ENCODE peak calls at places on chromosomes 2 and 18, in five cellular contexts. N, Z, H, C and I are unnamed samples.

GRCh38 chr2:127348421-127349000 is 39.3 kb downstream of the MAP3K2 start:
- DNase-seq in N (no peak), Z (peak; percentile 22), H (no peak), C (peak; percentile 48), I (no peak)

GRCh38 chr2:129796216-129796615 is 183.2 kb upstream of the RAB6C start:
- DNase-seq in N (no peak), Z (no peak), H (no peak), C (no peak), I (no peak)

GRCh38 chr18:40531061-40531460 is 1424.0 kb upstream of the PIK3C3 start:
- DNase-seq in N (no peak), Z (no peak), H (no peak), C (peak; percentile 49), I (no peak)

GRCh38 chr2:105536175-105536574 is 137.3 kb upstream of the FHL2 start:
- DNase-seq in N (no peak), Z (no peak), H (no peak), C (no peak), I (no peak)

GRCh38 chr2:177474904-177475474 is 82.4 kb downstream of the AGPS start:
- DNase-seq in N (no peak), Z (no peak), H (peak; percentile 65), C (no peak), I (no peak)

GRCh38 chr2:34307636-34308035 is 708.5 kb upstream of the FAM98A start:
- DNase-seq in N (no peak), Z (no peak), H (no peak), C (no peak), I (no peak)

GRCh38 chr2:227939271-227940027 is 68.0 kb downstream of the DAW1 start:
- DNase-seq in N (no peak), Z (peak; percentile 21), H (no peak), C (peak; percentile 95), I (no peak)

GRCh38 chr2:25063876-25064660 is 22.2 kb downstream of the EFR3B start:
- DNase-seq in N (no peak), Z (no peak), H (no peak), C (no peak), I (no peak)

GRCh38 chr18:23194150-23194968 is 59.1 kb downstream of the CABLES1 start:
- DNase-seq in N (no peak), Z (no peak), H (no peak), C (peak; percentile 51), I (no peak)

GRCh38 chr2:64620661-64621060 is 33.1 kb downstream of the SERTAD2 start:
- DNase-seq in N (no peak), Z (no peak), H (no peak), C (no peak), I (no peak)

GRCh38 chr2:78775291-78775690 is 250.2 kb upstream of the REG3G start:
- DNase-seq in N (no peak), Z (no peak), H (no peak), C (no peak), I (no peak)

GRCh38 chr2:239725551-239725890 is 299.6 kb downstream of the NDUFA10 start:
- DNase-seq in N (no peak), Z (no peak), H (no peak), C (no peak), I (peak; percentile 52)

GRCh38 chr2:156430978-156431358 is 5.2 kb upstream of the GPD2 start:
- DNase-seq in N (no peak), Z (no peak), H (no peak), C (peak; percentile 43), I (no peak)

GRCh38 chr18:44182363-44182762 is 498.3 kb upstream of the SETBP1 start:
- DNase-seq in N (no peak), Z (no peak), H (no peak), C (no peak), I (no peak)

GRCh38 chr18:58671122-58671940 is at the start of gene MALT1:
- DNase-seq in N (peak; percentile 98), Z (peak; percentile 90), H (peak; percentile 52), C (peak; percentile 96), I (peak; percentile 97)

GRCh38 chr18:2900742-2901404 is 54.1 kb downstream of the EMILIN2 start:
- DNase-seq in N (no peak), Z (no peak), H (no peak), C (no peak), I (no peak)

GRCh38 chr2:152304845-152305244 is 30.1 kb upstream of the FMNL2 start:
- DNase-seq in N (no peak), Z (no peak), H (no peak), C (no peak), I (no peak)

GRCh38 chr2:230765611-230766300 is 53.1 kb downstream of the CAB39 start:
- DNase-seq in N (no peak), Z (no peak), H (no peak), C (no peak), I (no peak)

GRCh38 chr2:230761704-230762103 is 49.1 kb downstream of the CAB39 start:
- DNase-seq in N (no peak), Z (no peak), H (no peak), C (no peak), I (no peak)

GRCh38 chr2:230759481-230760191 is 47.0 kb downstream of the CAB39 start:
- DNase-seq in N (no peak), Z (no peak), H (no peak), C (no peak), I (no peak)

GRCh38 chr2:230758566-230759480 is 46.2 kb downstream of the CAB39 start:
- DNase-seq in N (no peak), Z (no peak), H (no peak), C (no peak), I (no peak)

DNA sequence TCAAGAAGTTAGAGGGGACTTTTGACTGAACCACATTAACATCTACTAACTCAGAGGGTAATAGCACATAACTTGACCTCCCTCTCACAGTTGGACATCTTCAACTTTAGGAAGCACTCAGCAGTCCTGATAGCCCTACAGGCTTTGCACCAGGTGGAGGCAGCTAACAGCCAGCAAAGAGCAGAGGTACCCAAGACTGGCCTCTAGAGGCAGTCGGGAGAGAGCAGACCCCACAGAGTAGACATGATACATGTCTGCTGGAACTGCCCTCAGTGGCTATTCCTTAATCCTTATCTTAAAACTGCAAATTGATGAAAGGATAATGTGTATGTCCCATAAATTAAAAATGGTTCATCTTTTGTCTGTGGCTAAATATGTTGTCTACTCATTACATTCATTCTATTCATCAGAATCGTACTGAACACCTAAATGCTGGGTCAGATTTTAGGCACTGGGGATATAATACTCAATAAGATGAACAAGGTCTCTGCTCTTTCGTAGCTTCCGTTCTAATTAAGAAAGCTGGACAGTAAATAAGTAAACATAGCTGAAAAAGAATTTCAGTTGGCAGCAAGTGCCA is 49.8 kb downstream of the CAB39 start:
- DNase-seq in N (no peak), Z (peak; percentile 53), H (no peak), C (peak; percentile 45), I (no peak)
- TF ChIP-seq CTCF in N (peak; percentile 32), Z (peak; percentile 79), H (peak; percentile 69), C (peak; percentile 62), I (peak; percentile 23)

DNA sequence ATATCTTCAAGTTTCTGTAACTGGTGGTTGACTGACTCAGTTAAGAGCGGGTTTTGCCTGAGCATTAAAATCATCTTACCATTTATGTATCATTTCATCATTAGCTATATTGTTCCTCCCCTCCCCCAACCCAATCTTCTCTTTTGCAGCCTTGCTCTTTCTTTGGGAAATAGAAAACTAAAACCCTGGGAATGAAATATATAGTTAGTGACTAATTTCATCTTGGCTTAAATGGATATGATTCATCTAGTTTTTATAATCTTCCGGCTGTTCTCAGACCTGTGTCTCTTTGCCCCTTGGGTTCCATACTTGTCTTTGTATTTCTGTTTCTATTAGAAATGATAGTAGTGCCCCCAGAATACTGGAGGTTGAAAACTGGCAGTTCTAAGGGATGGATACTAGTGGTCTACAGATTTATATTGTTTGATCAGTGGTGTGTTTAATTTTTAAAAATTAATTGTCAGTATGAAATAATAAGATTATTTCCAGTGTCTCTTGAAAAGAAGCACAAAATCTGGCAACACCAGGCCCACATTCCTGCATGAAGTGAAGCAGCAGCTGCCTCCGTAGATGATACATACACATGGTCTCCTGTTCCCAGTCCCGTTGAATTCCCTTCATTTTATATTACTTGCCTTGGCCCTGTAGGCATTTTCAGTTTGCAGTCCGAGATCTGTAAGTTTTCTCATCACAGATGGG is 44.5 kb downstream of the PHLPP1 start:
- DNase-seq in N (no peak), Z (no peak), H (peak; percentile 15), C (no peak), I (no peak)
- TF ChIP-seq CTCF in N (no peak), Z (no peak), H (no peak), C (no peak), I (no peak)

DNA sequence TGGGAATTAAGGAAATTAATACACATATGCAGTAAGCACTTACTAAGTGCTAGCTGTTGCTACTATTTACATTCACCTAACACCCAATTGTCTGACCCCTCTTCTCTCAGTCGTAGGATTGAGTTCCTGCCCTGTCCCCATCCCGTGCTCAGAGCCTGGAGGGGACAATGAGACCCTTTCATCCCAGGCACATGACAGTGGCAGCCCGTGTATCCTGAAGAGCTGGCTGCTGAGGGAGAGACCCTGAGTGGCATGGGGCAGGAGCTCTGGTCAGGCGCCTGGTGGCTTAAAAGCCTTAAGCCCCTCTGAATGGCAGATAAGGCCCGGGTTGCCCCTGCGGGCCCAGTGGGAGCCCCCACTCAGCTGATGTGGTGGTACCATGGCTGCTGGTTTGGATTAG is 99.0 kb downstream of the DYSF start:
- DNase-seq in N (no peak), Z (no peak), H (no peak), C (no peak), I (peak; percentile 50)
- TF ChIP-seq CTCF in N (no peak), Z (no peak), H (no peak), C (no peak), I (no peak)

GRCh38 chr18:75125359-75126331 is 83.3 kb downstream of the PTGR3 start:
- DNase-seq in N (no peak), Z (no peak), H (no peak), C (no peak), I (no peak)
- TF ChIP-seq CTCF in N (no peak), Z (no peak), H (no peak), C (no peak), I (no peak)

DNA sequence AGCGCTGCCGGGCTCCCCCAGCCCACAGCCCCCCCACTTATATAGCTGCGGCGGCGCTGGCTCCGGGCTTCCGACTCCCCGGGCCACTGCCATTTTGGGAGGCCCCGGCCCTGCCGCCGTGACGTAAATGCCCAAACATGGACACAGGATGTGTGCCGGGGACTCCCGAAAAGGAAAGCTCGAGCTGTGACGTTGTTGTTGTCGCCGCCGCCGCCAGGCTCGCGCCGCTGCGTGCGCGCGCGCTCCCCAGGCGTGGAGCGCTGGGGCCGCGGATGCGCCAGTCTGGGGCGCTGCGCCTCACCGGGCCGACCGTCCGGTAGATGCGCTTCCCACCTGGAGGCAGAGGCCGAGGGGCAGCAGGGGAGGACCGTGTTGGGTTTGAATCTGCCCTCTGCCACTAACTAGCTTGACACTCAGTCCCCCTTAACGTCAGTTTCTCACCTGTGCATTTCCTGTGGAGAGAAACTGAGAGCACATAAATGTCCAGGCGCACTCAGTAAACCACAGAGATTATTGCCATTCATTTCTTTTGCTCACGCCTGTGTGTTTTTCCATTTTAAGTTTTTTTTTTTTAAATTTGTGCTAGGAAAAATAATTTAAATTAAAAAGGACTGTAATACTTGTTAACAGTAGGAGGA is at the start of gene EGR4:
- DNase-seq in N (peak; percentile 75), Z (peak; percentile 33), H (no peak), C (peak; percentile 92), I (peak; percentile 78)
- TF ChIP-seq CTCF in N (no peak), Z (no peak), H (no peak), C (no peak), I (no peak)